ENCODE peak calls at places on chromosomes 6 and 20, in ten cellular contexts. Z is naive thymus-derived CD8-positive, alpha-beta T cell; O is T-cell; E is fibroblast of the aortic adventitia; Q is activated gamma-delta T cell treated with Interleukin-2 at 50 U/mL for 16 hours; M is GM23338; S is ELR; H is AG10803; G is RCC 7860; U is transverse colon. L is an unnamed sample.

GRCh38 chr6:122838060-122838780 is 49.2 kb downstream of the SMPDL3A start:
- DNase-seq in Z (no peak), O (no peak), E (peak), Q (no peak), M (peak), S (peak), H (peak), G (no peak), U (no peak), L (no peak)

GRCh38 chr20:36311854-36312723 is 6.0 kb downstream of the DLGAP4 start:
- DNase-seq in Z (no peak), O (no peak), E (no peak), Q (no peak), M (no peak), S (no peak), H (no peak), G (no peak), U (no peak), L (no peak)

GRCh38 chr20:23666698-23667097 is 22.1 kb downstream of the CST4 start:
- DNase-seq in Z (no peak), O (no peak), E (no peak), Q (no peak), M (no peak), S (no peak), H (no peak), G (no peak), U (no peak), L (no peak)

GRCh38 chr20:60071965-60072364 is 113.7 kb downstream of the CDH26 start:
- DNase-seq in Z (no peak), O (no peak), E (peak), Q (no peak), M (no peak), S (no peak), H (peak), G (no peak), U (no peak), L (no peak)

GRCh38 chr6:117264487-117265424 is 602 bp upstream of the VGLL2 start:
- DNase-seq in Z (no peak), O (no peak), E (peak), Q (no peak), M (peak), S (peak), H (peak), G (no peak), U (no peak), L (no peak)

GRCh38 chr6:13044390-13044789 is 283.9 kb downstream of the TBC1D7 start:
- DNase-seq in Z (no peak), O (no peak), E (peak), Q (no peak), M (peak), S (peak), H (peak), G (peak), U (no peak), L (no peak)

GRCh38 chr6:104704191-104704590 is 155.5 kb downstream of the HACE1 start:
- DNase-seq in Z (no peak), O (no peak), E (peak), Q (no peak), M (no peak), S (peak), H (no peak), G (peak), U (no peak), L (no peak)

GRCh38 chr6:153957409-153957808 is 81.6 kb upstream of the OPRM1 start:
- DNase-seq in Z (no peak), O (no peak), E (no peak), Q (no peak), M (no peak), S (no peak), H (no peak), G (no peak), U (no peak), L (no peak)

GRCh38 chr20:32674362-32674789 is 635 bp upstream of the C20orf203 start:
- DNase-seq in Z (peak), O (peak), E (peak), Q (peak), M (peak), S (peak), H (peak), G (peak), U (peak), L (peak)

GRCh38 chr6:123771126-123771525 is 32.5 kb upstream of the NKAIN2 start:
- DNase-seq in Z (no peak), O (no peak), E (peak), Q (no peak), M (no peak), S (no peak), H (no peak), G (no peak), U (no peak), L (no peak)

GRCh38 chr6:151413372-151414145 is 22.2 kb upstream of the ZBTB2 start:
- DNase-seq in Z (peak), O (peak), E (no peak), Q (peak), M (no peak), S (no peak), H (no peak), G (no peak), U (no peak), L (peak)

GRCh38 chr6:75449625-75450206 is 43.9 kb downstream of the FILIP1 start:
- DNase-seq in Z (no peak), O (no peak), E (peak), Q (no peak), M (no peak), S (peak), H (peak), G (no peak), U (no peak), L (no peak)

GRCh38 chr6:54654376-54654775 is 192.2 kb upstream of the FAM83B start:
- DNase-seq in Z (no peak), O (no peak), E (no peak), Q (no peak), M (no peak), S (no peak), H (no peak), G (no peak), U (no peak), L (no peak)

GRCh38 chr20:18055261-18055660 is 2.5 kb downstream of the OVOL2 start:
- DNase-seq in Z (no peak), O (no peak), E (no peak), Q (no peak), M (peak), S (no peak), H (no peak), G (no peak), U (peak), L (no peak)

GRCh38 chr6:63839485-63839884 is 203.9 kb downstream of the PHF3 start:
- DNase-seq in Z (no peak), O (no peak), E (peak), Q (no peak), M (no peak), S (no peak), H (no peak), G (no peak), U (no peak), L (no peak)

GRCh38 chr6:14713008-14713452 is 532.8 kb upstream of the JARID2 start:
- DNase-seq in Z (no peak), O (no peak), E (peak), Q (no peak), M (no peak), S (peak), H (peak), G (peak), U (no peak), L (no peak)

GRCh38 chr6:108477034-108477433 is 83.7 kb upstream of the FOXO3 start:
- DNase-seq in Z (no peak), O (no peak), E (no peak), Q (no peak), M (no peak), S (no peak), H (no peak), G (no peak), U (no peak), L (no peak)

GRCh38 chr6:119196732-119197131 is 118.3 kb upstream of the FAM184A start:
- DNase-seq in Z (no peak), O (no peak), E (no peak), Q (no peak), M (no peak), S (no peak), H (no peak), G (no peak), U (no peak), L (no peak)

GRCh38 chr6:66082914-66083313 is 375.9 kb upstream of the EYS start:
- DNase-seq in Z (no peak), O (no peak), E (no peak), Q (no peak), M (no peak), S (no peak), H (no peak), G (no peak), U (no peak), L (no peak)

GRCh38 chr6:29887330-29887818 is 55.0 kb upstream of the HLA-A start:
- DNase-seq in Z (peak), O (peak), E (peak), Q (peak), M (peak), S (peak), H (peak), G (no peak), U (peak), L (peak)